ENCODE peak calls at places on chromosomes 4 and X, in nine cellular contexts. H is lung, Y is AG10803, S is IMR-90, N is fibroblast of mammary gland, P is SK-N-SH, Z is brain microvascular endothelial cell, L is foreskin fibroblast, E is mucosa of descending colon. O is an unnamed sample.

GRCh38 chrX:96407501-96407900 is 277.1 kb upstream of the DIAPH2 start:
- DNase-seq in H (no peak), Y (peak), S (peak), N (peak), P (no peak), Z (peak), L (peak), E (no peak), O (peak)

GRCh38 chr4:136505020-136505419 is 1027.3 kb downstream of the PCDH18 start:
- DNase-seq in H (no peak), Y (no peak), S (no peak), N (no peak), P (no peak), Z (no peak), L (no peak), E (no peak), O (peak)

GRCh38 chrX:43349363-43349762 is 306.7 kb upstream of the MAOA start:
- DNase-seq in H (peak), Y (peak), S (peak), N (peak), P (peak), Z (peak), L (peak), E (no peak), O (no peak)

GRCh38 chr4:85842540-85842939 is 367.6 kb downstream of the ARHGAP24 start:
- DNase-seq in H (no peak), Y (peak), S (peak), N (peak), P (no peak), Z (no peak), L (peak), E (no peak), O (no peak)

GRCh38 chr4:21002976-21003375 is 302.7 kb downstream of the PACRGL start:
- DNase-seq in H (no peak), Y (no peak), S (no peak), N (no peak), P (no peak), Z (no peak), L (no peak), E (no peak), O (no peak)

GRCh38 chrX:75156537-75156945 is 458 bp upstream of the ABCB7 start:
- DNase-seq in H (no peak), Y (peak), S (peak), N (peak), P (peak), Z (peak), L (peak), E (no peak), O (no peak)

GRCh38 chr4:152374606-152375285 is 161.1 kb downstream of the FBXW7 start:
- DNase-seq in H (no peak), Y (peak), S (peak), N (no peak), P (no peak), Z (no peak), L (no peak), E (no peak), O (no peak)

GRCh38 chr4:6319530-6320150 is 50.0 kb downstream of the WFS1 start:
- DNase-seq in H (no peak), Y (no peak), S (no peak), N (peak), P (no peak), Z (no peak), L (no peak), E (no peak), O (no peak)

GRCh38 chr4:67580577-67580976 is 22.1 kb downstream of the STAP1 start:
- DNase-seq in H (no peak), Y (no peak), S (no peak), N (no peak), P (no peak), Z (no peak), L (no peak), E (no peak), O (no peak)

GRCh38 chr4:14749910-14750309 is 252.4 kb upstream of the CPEB2 start:
- DNase-seq in H (peak), Y (peak), S (no peak), N (peak), P (peak), Z (peak), L (peak), E (no peak), O (no peak)

GRCh38 chr4:111406036-111406435 is 739.2 kb upstream of the FAM241A start:
- DNase-seq in H (no peak), Y (peak), S (no peak), N (peak), P (no peak), Z (no peak), L (peak), E (no peak), O (no peak)

GRCh38 chrX:20118065-20118824 is 1.5 kb upstream of the MAP7D2 start:
- DNase-seq in H (no peak), Y (no peak), S (no peak), N (no peak), P (no peak), Z (no peak), L (no peak), E (no peak), O (no peak)

GRCh38 chrX:123803331-123803983 is 56.4 kb upstream of the XIAP start:
- DNase-seq in H (no peak), Y (peak), S (peak), N (peak), P (peak), Z (peak), L (peak), E (no peak), O (no peak)

GRCh38 chr4:111631157-111631999 is 513.9 kb upstream of the FAM241A start:
- DNase-seq in H (no peak), Y (peak), S (peak), N (peak), P (no peak), Z (no peak), L (peak), E (no peak), O (no peak)

GRCh38 chr4:161929966-161930365 is 233.8 kb downstream of the FSTL5 start:
- DNase-seq in H (no peak), Y (peak), S (peak), N (no peak), P (no peak), Z (no peak), L (peak), E (no peak), O (peak)

GRCh38 chr4:186104114-186104894 is at the start of gene FAM149A:
- DNase-seq in H (peak), Y (no peak), S (no peak), N (no peak), P (no peak), Z (no peak), L (no peak), E (peak), O (no peak)

GRCh38 chrX:45806410-45807121 is 605.9 kb upstream of the DIPK2B start:
- DNase-seq in H (no peak), Y (peak), S (peak), N (peak), P (no peak), Z (peak), L (peak), E (no peak), O (peak)

GRCh38 chr4:40829586-40829985 is 79.8 kb downstream of the NSUN7 start:
- DNase-seq in H (no peak), Y (no peak), S (no peak), N (no peak), P (no peak), Z (no peak), L (no peak), E (no peak), O (no peak)

GRCh38 chr4:76657443-76657842 is 222.4 kb downstream of the SHROOM3 start:
- DNase-seq in H (no peak), Y (peak), S (no peak), N (no peak), P (no peak), Z (no peak), L (peak), E (no peak), O (no peak)
- TF ChIP-seq CTCF in H (no peak), Y (no peak), S (no peak), N (no peak), P (peak), Z (no peak), L (no peak), E (no peak), O (no peak)

DNA sequence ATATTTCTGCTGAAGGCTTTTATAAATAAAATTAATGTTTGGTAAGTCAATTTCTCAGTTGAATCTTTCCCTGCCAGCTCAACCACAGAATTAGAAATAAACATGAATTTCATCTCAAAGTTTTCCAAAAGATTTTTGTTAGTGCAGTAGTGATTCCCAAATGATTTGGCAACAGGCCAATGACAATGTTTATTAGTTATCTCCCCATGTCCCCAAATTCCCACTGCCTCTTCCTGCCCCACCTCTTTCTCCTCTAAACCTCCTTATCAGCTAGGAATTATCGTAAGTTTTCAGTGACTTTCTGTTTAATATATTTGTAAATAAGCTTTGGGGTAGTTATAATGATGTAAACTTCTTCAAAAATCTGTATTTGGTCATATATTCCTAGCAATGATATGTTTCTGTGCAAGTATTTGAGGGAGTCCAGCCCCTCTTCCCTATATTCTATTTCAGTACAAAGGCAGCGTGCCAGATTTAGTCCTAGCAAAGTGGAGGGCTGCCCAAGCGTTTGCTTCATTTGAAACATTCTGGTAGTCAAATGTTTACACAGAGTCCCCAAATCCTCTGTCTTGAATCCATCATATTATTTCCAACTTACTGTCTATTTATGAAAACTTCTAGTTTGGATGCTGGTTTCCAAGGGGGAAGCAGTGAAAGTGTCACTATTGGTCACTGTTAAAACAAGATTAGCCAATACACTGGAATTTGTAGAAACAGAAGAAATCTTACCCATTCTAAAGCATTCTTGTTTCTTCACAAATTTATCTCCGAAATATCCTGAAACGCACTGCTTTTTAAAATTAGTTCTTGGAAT is 33.7 kb upstream of the ANKRD50 start:
- DNase-seq in H (no peak), Y (no peak), S (peak), N (no peak), P (no peak), Z (peak), L (peak), E (no peak), O (no peak)
- H3K4me3 ChIP-seq in H (no peak), Y (no peak), S (no peak), N (no peak), P (no peak), Z (no peak), L (no peak), E (no peak), O (no peak)

GRCh38 chrX:427812-428725 is 41.4 kb upstream of the PPP2R3B start:
- DNase-seq in H (no peak), Y (peak), S (no peak), N (no peak), P (peak), Z (peak), L (peak), E (no peak), O (no peak)
- TF ChIP-seq CTCF in H (no peak), Y (peak), S (peak), N (peak), P (peak), Z (peak), L (peak), E (no peak), O (peak)

GRCh38 chrX:371907-372306 is 14.8 kb downstream of the PPP2R3B start:
- DNase-seq in H (no peak), Y (no peak), S (no peak), N (no peak), P (no peak), Z (no peak), L (no peak), E (no peak), O (no peak)

GRCh38 chrX:373641-374471 is 12.9 kb downstream of the PPP2R3B start:
- DNase-seq in H (no peak), Y (peak), S (peak), N (no peak), P (no peak), Z (no peak), L (peak), E (no peak), O (no peak)

GRCh38 chrX:374566-374965 is 12.1 kb downstream of the PPP2R3B start:
- DNase-seq in H (no peak), Y (peak), S (peak), N (no peak), P (peak), Z (no peak), L (peak), E (no peak), O (no peak)

GRCh38 chrX:370963-371745 is 15.6 kb downstream of the PPP2R3B start:
- DNase-seq in H (no peak), Y (no peak), S (no peak), N (no peak), P (no peak), Z (no peak), L (no peak), E (peak), O (no peak)

GRCh38 chrX:372856-373640 is 13.7 kb downstream of the PPP2R3B start:
- DNase-seq in H (no peak), Y (peak), S (peak), N (no peak), P (no peak), Z (no peak), L (peak), E (no peak), O (no peak)
- H3K4me3 ChIP-seq in H (no peak), Y (peak), S (peak), N (no peak), P (no peak), Z (peak), L (peak), E (no peak), O (peak)

DNA sequence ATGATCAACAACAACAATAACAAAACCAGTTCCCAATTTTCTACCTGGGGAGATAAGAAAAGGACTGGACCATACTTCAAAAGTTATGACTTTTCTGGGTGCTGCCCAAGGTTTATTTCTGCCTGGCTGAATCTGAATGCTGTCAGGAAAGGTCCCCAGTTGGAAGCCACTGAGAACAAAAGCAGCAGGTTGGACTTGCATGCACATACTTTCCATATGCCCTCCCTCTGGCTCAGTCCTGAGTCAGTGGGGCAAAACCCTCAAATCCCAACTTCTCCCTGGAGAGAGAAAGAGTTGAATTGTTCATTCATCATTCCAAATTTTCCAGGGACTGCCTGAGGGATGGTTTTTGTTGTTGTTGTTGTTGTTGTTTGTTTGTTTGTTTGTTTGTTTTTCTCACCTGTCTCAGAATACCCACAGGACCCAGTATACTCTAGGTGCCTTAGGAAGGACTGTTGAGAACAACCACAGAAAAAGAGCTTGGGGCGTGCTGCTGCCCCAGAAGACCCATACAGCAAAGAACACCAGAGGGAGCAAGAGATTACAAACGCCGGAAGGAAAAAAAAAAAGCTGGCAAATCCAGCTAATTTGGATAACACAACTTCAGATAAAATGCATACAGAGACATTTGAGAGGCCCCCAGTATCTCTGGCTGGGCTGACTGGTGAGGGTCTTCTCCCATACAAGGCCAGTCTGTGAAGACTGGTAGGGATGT is 138.9 kb upstream of the INPP4B start:
- DNase-seq in H (no peak), Y (peak), S (peak), N (peak), P (peak), Z (peak), L (peak), E (no peak), O (peak)
- TF ChIP-seq CTCF in H (no peak), Y (peak), S (peak), N (peak), P (peak), Z (peak), L (peak), E (no peak), O (peak)

DNA sequence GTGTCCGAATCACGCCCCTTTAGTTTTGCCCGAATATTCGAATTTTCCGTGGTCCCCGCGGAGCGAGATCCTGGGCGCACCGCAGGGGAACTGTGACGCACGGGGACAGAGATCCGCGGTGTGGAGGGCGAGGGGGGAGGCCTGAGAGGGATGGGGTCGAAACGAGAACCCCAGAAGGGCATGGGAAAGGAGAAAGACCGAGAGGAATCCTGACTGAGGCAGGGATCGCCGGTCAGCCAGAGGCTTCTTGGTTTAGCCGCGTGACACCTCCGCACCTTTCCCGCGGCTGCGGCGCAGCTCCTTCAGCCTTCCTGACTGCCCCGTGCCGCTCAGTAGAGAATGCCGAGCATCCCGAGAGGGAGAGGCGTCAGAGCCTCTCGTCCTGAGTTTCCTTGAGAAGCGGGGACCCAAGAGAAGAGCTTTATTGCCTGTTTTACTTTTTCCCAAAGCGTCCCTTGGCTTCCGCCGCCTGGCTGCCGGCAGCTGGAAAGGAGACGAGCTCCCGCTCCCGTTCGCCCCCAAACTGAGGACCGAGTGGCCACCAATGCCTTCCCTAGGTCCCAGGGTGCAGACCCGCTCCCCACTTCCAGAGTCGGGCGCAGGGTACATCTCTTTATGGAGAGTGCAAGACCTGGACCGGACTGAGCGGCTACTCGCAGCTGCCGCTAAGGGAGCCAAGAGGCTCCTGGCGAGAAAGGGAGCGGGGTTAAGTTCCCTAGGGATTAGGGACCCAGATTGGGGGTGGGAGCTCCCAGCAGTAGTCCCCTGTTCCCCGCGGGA is 911 bp upstream of the GPR50 start:
- DNase-seq in H (no peak), Y (no peak), S (no peak), N (no peak), P (no peak), Z (no peak), L (no peak), E (no peak), O (no peak)
- H3K4me3 ChIP-seq in H (no peak), Y (no peak), S (no peak), N (no peak), P (no peak), Z (no peak), L (no peak), E (no peak), O (no peak)

GRCh38 chr4:154024097-154024496 is 235.2 kb upstream of the SFRP2 start:
- DNase-seq in H (no peak), Y (no peak), S (no peak), N (no peak), P (no peak), Z (no peak), L (no peak), E (no peak), O (no peak)
- TF ChIP-seq CTCF in H (no peak), Y (peak), S (no peak), N (peak), P (peak), Z (peak), L (peak), E (no peak), O (peak)

GRCh38 chr4:165325732-165326512 is 1.5 kb upstream of the MSMO1 start:
- DNase-seq in H (no peak), Y (peak), S (peak), N (peak), P (no peak), Z (peak), L (peak), E (no peak), O (peak)
- H3K4me3 ChIP-seq in H (no peak), Y (peak), S (no peak), N (peak), P (peak), Z (peak), L (peak), E (no peak), O (no peak)

GRCh38 chr4:1296324-1297022 is 6.8 kb downstream of the MAEA start:
- DNase-seq in H (no peak), Y (no peak), S (no peak), N (no peak), P (no peak), Z (no peak), L (no peak), E (no peak), O (no peak)

GRCh38 chr4:1298461-1298860 is 8.8 kb downstream of the MAEA start:
- DNase-seq in H (no peak), Y (no peak), S (no peak), N (no peak), P (no peak), Z (no peak), L (no peak), E (no peak), O (no peak)

GRCh38 chr4:1297456-1298325 is 8.0 kb downstream of the MAEA start:
- DNase-seq in H (no peak), Y (no peak), S (no peak), N (no peak), P (no peak), Z (no peak), L (no peak), E (no peak), O (no peak)

GRCh38 chr4:1295405-1296055 is 5.8 kb downstream of the MAEA start:
- DNase-seq in H (no peak), Y (no peak), S (no peak), N (no peak), P (no peak), Z (no peak), L (no peak), E (no peak), O (no peak)

DNA sequence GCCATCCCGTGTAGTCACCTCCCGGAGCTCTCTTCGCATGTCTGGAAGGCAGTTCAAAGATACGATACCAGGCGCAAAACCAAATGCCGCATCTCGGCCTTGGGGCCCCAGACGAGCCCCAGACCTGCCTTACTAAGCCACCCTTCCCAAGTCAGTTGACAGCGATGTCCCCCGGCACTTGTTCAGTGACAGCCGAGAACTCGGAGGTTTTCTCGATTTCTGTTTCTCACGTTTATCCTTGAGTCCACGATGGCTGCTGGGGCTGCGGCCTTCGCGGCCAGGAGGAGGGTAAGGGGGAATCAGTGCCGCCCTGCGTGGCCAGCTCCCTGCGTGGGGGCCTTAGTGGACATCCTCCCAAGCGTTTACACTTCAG is 7.3 kb downstream of the MAEA start:
- DNase-seq in H (no peak), Y (no peak), S (no peak), N (no peak), P (no peak), Z (no peak), L (no peak), E (no peak), O (no peak)
- TF ChIP-seq CTCF in H (no peak), Y (no peak), S (no peak), N (no peak), P (no peak), Z (no peak), L (no peak), E (no peak), O (no peak)

O was measured in astrocyte of the cerebellum.